ENCODE peak calls at places on chromosomes 3 and 15, in six cellular contexts. One of them, this sample, is unnamed.

GRCh38 chr3:105759442-105760078 is 109.3 kb downstream of the CBLB start:
- DNase-seq in T1000: no peak
- DNase-seq in NCI-H748 treated with DMSO at 0.1 percent for 48 hours: no peak
- DNase-seq in iris pigment epithelial cell: no peak
- DNase-seq in fibroblast of lung: no peak
- DNase-seq in LoVo: no peak
- DNase-seq in this sample: no peak

GRCh38 chr15:30872341-30872748 is 31.4 kb upstream of the FAN1 start:
- DNase-seq in iris pigment epithelial cell: peak; percentile 14
- DNase-seq in fibroblast of lung: no peak
- DNase-seq in LoVo: no peak
- DNase-seq in T1000: peak; percentile 57
- DNase-seq in NCI-H748 treated with DMSO at 0.1 percent for 48 hours: no peak
- DNase-seq in this sample: peak; percentile 53

GRCh38 chr15:84911879-84912660 is 27.6 kb downstream of the SLC28A1 start:
- DNase-seq in fibroblast of lung: peak; percentile 99
- DNase-seq in LoVo: peak; percentile 70
- DNase-seq in T1000: peak; percentile 81
- DNase-seq in NCI-H748 treated with DMSO at 0.1 percent for 48 hours: no peak
- DNase-seq in iris pigment epithelial cell: peak; percentile 98
- DNase-seq in this sample: no peak

GRCh38 chr15:66948294-66948693 is 117.1 kb upstream of the SMAD3 start:
- DNase-seq in NCI-H748 treated with DMSO at 0.1 percent for 48 hours: no peak
- DNase-seq in iris pigment epithelial cell: no peak
- DNase-seq in fibroblast of lung: peak; percentile 70
- DNase-seq in T1000: peak; percentile 42
- DNase-seq in LoVo: no peak
- DNase-seq in this sample: no peak

GRCh38 chr15:56927816-56928215 is 9.4 kb downstream of the TCF12 start:
- DNase-seq in NCI-H748 treated with DMSO at 0.1 percent for 48 hours: no peak
- DNase-seq in T1000: no peak
- DNase-seq in LoVo: no peak
- DNase-seq in fibroblast of lung: peak; percentile 36
- DNase-seq in iris pigment epithelial cell: peak; percentile 37
- DNase-seq in this sample: no peak

GRCh38 chr3:49906004-49906860 is 2.6 kb upstream of the MST1R start:
- DNase-seq in NCI-H748 treated with DMSO at 0.1 percent for 48 hours: no peak
- DNase-seq in fibroblast of lung: peak; percentile 47
- DNase-seq in T1000: no peak
- DNase-seq in LoVo: peak; percentile 83
- DNase-seq in iris pigment epithelial cell: peak; percentile 33
- DNase-seq in this sample: no peak

GRCh38 chr15:55627730-55628368 is 39.7 kb upstream of the PYGO1 start:
- DNase-seq in NCI-H748 treated with DMSO at 0.1 percent for 48 hours: no peak
- DNase-seq in LoVo: peak; percentile 94
- DNase-seq in iris pigment epithelial cell: peak; percentile 98
- DNase-seq in fibroblast of lung: peak; percentile 93
- DNase-seq in T1000: no peak
- DNase-seq in this sample: no peak

GRCh38 chr15:91685436-91685835 is 168.1 kb upstream of the SLCO3A1 start:
- DNase-seq in fibroblast of lung: no peak
- DNase-seq in iris pigment epithelial cell: no peak
- DNase-seq in NCI-H748 treated with DMSO at 0.1 percent for 48 hours: no peak
- DNase-seq in T1000: no peak
- DNase-seq in LoVo: no peak
- DNase-seq in this sample: no peak

GRCh38 chr3:127105587-127105986 is 87.3 kb upstream of the PRR23E start:
- DNase-seq in iris pigment epithelial cell: no peak
- DNase-seq in fibroblast of lung: no peak
- DNase-seq in NCI-H748 treated with DMSO at 0.1 percent for 48 hours: no peak
- DNase-seq in T1000: no peak
- DNase-seq in LoVo: no peak
- DNase-seq in this sample: no peak

This sample was measured in NCI-H1436.